ENCODE peak calls at places on chromosomes 4 and X, in four cellular contexts. D is C1 segment of cervical spinal cord; Z is retina; I is stimulated activated CD4-positive, alpha-beta T cell treated with anti-CD3 and anti-CD28 coated beads, Interleukin-15, amount 100 ng/mL, for 24 hours. A is an unnamed sample.

GRCh38 chrX:131287556-131288179 is 1.4 kb downstream of the IGSF1 start:
- DNase-seq in Z (no peak), I (no peak), D (no peak), A (no peak)

GRCh38 chr4:123127865-123128264 is 205.5 kb upstream of the NUDT6 start:
- DNase-seq in D (no peak), I (no peak), Z (no peak), A (no peak)

GRCh38 chrX:1462110-1462509 is 9.4 kb upstream of the ASMTL start:
- DNase-seq in Z (no peak), I (no peak), D (no peak), A (no peak)

GRCh38 chrX:131025336-131025735 is 32.8 kb upstream of the ARHGAP36 start:
- DNase-seq in I (no peak), D (no peak), Z (no peak), A (no peak)

GRCh38 chr4:36677122-36677521 is 395.7 kb downstream of the DTHD1 start:
- DNase-seq in D (no peak), Z (no peak), I (no peak), A (no peak)

GRCh38 chr4:2364654-2365053 is 53.8 kb downstream of the ZFYVE28 start:
- DNase-seq in D (no peak), I (peak), Z (peak), A (no peak)

GRCh38 chr4:70903282-70903603 is 1.1 kb downstream of the MOB1B start:
- DNase-seq in I (no peak), Z (no peak), D (no peak), A (no peak)

GRCh38 chrX:124388562-124388961 is 42.2 kb downstream of the SH2D1A start:
- DNase-seq in D (peak), I (peak), Z (peak), A (no peak)

GRCh38 chrX:5857232-5857631 is 371.4 kb downstream of the NLGN4X start:
- DNase-seq in D (no peak), I (no peak), Z (no peak), A (no peak)

GRCh38 chrX:83508006-83508405 is at the start of gene POU3F4:
- DNase-seq in Z (peak), D (no peak), I (no peak), A (no peak)

GRCh38 chr4:110268352-110268751 is 69.9 kb upstream of the ELOVL6 start:
- DNase-seq in I (no peak), Z (no peak), D (no peak), A (no peak)

GRCh38 chr4:16082424-16083216 is 1.2 kb downstream of the PROM1 start:
- DNase-seq in D (no peak), Z (peak), I (peak), A (no peak)

GRCh38 chr4:4856071-4857000 is 3.1 kb upstream of the MSX1 start:
- DNase-seq in D (no peak), I (no peak), Z (peak), A (no peak)

GRCh38 chrX:52410439-52411394 is 41.9 kb downstream of the XAGE2 start:
- DNase-seq in I (no peak), D (no peak), Z (no peak), A (no peak)

GRCh38 chr4:74583066-74583700 is 138.2 kb downstream of the AREG start:
- DNase-seq in I (no peak), D (no peak), Z (no peak), A (no peak)

GRCh38 chrX:40009462-40009851 is 88.3 kb downstream of the BCOR start:
- DNase-seq in I (no peak), Z (peak), D (no peak), A (no peak)